ENCODE peak calls at places on chromosomes 1 and 21, in seven cellular contexts. V is foreskin fibroblast, C is HFF-Myc, T is ascending aorta, M is brain microvascular endothelial cell, F is fibroblast of mammary gland, N is Peyer's patch. E is an unnamed sample.

GRCh38 chr1:225815526-225816178 is 5.7 kb downstream of the EPHX1 start:
- DNase-seq in V (no peak), C (no peak), T (no peak), M (no peak), F (no peak), N (no peak), E (no peak)

GRCh38 chr1:78003070-78003751 is 1.5 kb upstream of the DNAJB4 start:
- DNase-seq in V (no peak), C (no peak), T (no peak), M (no peak), F (no peak), N (no peak), E (no peak)

GRCh38 chr1:94783342-94784264 is 36.6 kb upstream of the SLC44A3 start:
- DNase-seq in V (peak; percentile 90), C (no peak), T (peak; percentile 66), M (peak; percentile 92), F (peak; percentile 99), N (peak; percentile 64), E (peak; percentile 77)

GRCh38 chr1:41003127-41003639 is 18.3 kb downstream of the SLFNL1 start:
- DNase-seq in V (no peak), C (no peak), T (no peak), M (no peak), F (no peak), N (no peak), E (no peak)

GRCh38 chr21:36785615-36786014 is 86.7 kb downstream of the SIM2 start:
- DNase-seq in V (no peak), C (no peak), T (no peak), M (no peak), F (no peak), N (no peak), E (no peak)

GRCh38 chr1:80212021-80212420 is 1205.5 kb upstream of the ADGRL4 start:
- DNase-seq in V (peak; percentile 61), C (peak; percentile 19), T (no peak), M (no peak), F (no peak), N (no peak), E (no peak)

GRCh38 chr1:151193304-151193703 is 3.3 kb upstream of the VPS72 start:
- DNase-seq in V (no peak), C (no peak), T (no peak), M (no peak), F (no peak), N (no peak), E (no peak)

GRCh38 chr1:244322791-244323521 is 128.8 kb downstream of the ADSS2 start:
- DNase-seq in V (peak; percentile 97), C (peak; percentile 98), T (no peak), M (peak; percentile 95), F (peak; percentile 99), N (no peak), E (peak; percentile 97)

GRCh38 chr1:3319874-3320245 is 134.6 kb upstream of the ARHGEF16 start:
- DNase-seq in V (peak; percentile 74), C (no peak), T (no peak), M (peak; percentile 73), F (peak; percentile 60), N (peak; percentile 74), E (peak; percentile 37)

GRCh38 chr21:42093991-42094417 is 22.9 kb downstream of the UMODL1 start:
- DNase-seq in V (peak; percentile 87), C (no peak), T (peak; percentile 86), M (peak; percentile 90), F (peak; percentile 88), N (no peak), E (peak; percentile 87)

GRCh38 chr1:200090252-200091159 is 63.0 kb downstream of the NR5A2 start:
- DNase-seq in V (peak; percentile 37), C (no peak), T (no peak), M (peak; percentile 4), F (peak; percentile 9), N (no peak), E (peak; percentile 13)
- TF ChIP-seq CTCF in V (peak; percentile 4), C (peak; percentile 34), T (no peak), M (peak; percentile 45), F (peak; percentile 24), N (peak; percentile 30), E (peak; percentile 40)

DNA sequence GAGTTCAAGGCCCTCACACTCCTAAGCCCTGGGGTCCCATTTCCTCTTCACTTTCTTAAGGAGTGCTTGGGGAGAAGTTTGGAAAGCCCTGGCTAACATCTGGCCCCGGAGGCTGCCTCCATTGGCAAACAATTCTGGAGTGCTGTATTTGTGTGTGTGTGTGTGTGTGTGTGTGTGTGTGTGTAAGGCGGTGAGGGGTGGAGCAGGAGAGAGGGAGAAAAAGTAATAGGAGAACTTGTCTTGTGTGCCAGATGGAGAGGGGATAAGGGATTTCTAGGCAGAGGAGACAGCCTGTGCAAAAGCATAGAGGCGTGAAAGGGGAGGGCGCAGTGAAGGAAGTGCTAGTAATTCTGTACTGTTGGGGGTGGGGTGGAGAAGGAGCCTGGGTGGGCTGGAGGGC is 609 bp upstream of the TRIM62 start:
- DNase-seq in V (peak; percentile 66), C (peak; percentile 48), T (no peak), M (no peak), F (peak; percentile 62), N (no peak), E (peak; percentile 15)
- H3K4me3 ChIP-seq in V (peak overlapping the region; percentile 79), C (peak overlapping the region; percentile 58), T (peak overlapping the region; percentile 79), M (peak overlapping the region; percentile 89), F (peak overlapping the region; percentile 58), N (no peak overlapping the region), E (no peak overlapping the region)

GRCh38 chr1:154145986-154146385 is 8.9 kb downstream of the NUP210L start:
- DNase-seq in V (peak; percentile 28), C (no peak), T (no peak), M (no peak), F (no peak), N (no peak), E (no peak)
- TF ChIP-seq CTCF in V (peak; percentile 10), C (peak; percentile 45), T (peak; percentile 28), M (peak; percentile 66), F (peak; percentile 52), N (no peak), E (peak; percentile 27)

GRCh38 chr1:211324992-211325775 is 1.4 kb upstream of the TRAF5 start:
- DNase-seq in V (no peak), C (no peak), T (no peak), M (no peak), F (no peak), N (no peak), E (no peak)

GRCh38 chr1:211326528-211327340 is at the start of gene TRAF5:
- DNase-seq in V (peak; percentile 72), C (no peak), T (no peak), M (no peak), F (peak; percentile 56), N (peak; percentile 79), E (peak; percentile 32)

GRCh38 chr1:211327341-211327921 is 798 bp downstream of the TRAF5 start:
- DNase-seq in V (peak; percentile 81), C (no peak), T (no peak), M (peak; percentile 58), F (peak; percentile 49), N (no peak), E (peak; percentile 33)

GRCh38 chr1:211328084-211328694 is 1.6 kb downstream of the TRAF5 start:
- DNase-seq in V (no peak), C (no peak), T (no peak), M (no peak), F (no peak), N (no peak), E (no peak)

DNA sequence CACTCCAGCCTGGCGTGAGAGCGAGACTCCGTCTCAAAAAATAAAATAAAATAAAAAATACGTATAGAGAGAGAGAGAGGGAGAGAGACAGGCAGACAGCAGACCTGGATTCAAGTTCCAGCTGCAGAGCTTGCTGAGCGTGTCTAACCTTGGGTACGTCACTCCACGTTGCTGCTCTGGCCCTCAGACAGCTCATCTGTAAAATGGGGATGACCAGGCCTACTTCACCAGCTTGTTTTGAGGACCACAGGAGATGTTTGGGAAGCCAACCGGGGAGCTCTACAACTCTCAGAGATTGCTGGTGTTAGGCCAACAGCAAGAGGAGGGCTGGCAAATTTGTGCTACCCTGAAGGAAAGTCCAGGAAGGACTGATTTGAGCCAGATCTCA is 499 bp upstream of the TRAF5 start:
- DNase-seq in V (no peak), C (no peak), T (no peak), M (no peak), F (no peak), N (no peak), E (no peak)
- H3K4me3 ChIP-seq in V (peak overlapping the region; percentile 75), C (peak overlapping the region; percentile 63), T (peak overlapping the region; percentile 93), M (peak overlapping the region; percentile 75), F (peak overlapping the region; percentile 46), N (peak overlapping the region; percentile 86), E (peak overlapping the region; percentile 40)

DNA sequence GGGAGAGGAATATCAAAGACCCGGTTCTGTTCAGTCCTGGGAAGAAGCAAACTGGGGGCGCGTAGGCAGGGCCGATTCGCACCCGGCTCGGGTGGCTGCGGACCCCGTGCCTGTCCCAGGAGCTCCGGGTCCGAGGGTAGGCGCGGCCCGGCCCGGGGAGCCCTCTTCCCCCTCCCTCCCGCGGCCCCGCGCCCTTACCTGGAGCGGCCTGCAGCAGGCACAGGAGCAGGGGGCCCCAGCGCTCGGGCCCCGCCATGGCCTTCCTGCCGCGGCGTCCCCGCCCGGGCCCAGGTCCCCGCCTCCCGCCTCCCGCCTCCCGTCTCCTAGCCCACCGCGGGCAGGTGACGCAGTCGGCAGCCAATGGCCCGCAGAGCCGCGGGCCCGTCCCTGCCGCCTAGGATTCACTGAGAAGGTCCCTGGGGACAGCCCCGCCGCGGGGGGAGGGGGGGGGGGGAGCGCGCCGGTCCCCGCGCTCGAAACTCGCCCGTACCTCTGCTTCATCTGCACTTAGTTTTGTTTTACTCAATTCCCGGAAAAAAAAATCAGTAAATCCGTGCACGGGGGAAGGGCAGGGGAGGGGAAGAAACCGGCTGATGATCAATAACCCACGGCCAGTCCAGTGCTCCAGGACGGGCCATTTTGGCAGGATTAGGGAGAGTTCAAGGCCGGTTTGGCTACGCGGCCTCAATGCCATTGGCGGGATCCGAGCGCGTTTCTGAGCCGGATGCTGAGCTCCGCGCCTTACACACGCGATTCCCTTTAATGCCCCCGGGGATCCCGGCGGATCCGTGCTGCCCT is at the start of gene IFNLR1:
- DNase-seq in V (peak; percentile 35), C (no peak), T (no peak), M (no peak), F (no peak), N (peak; percentile 87), E (peak; percentile 69)
- TF ChIP-seq CTCF in V (no peak), C (no peak), T (no peak), M (no peak), F (no peak), N (no peak), E (no peak)

GRCh38 chr1:198162091-198162767 is 5.4 kb downstream of the NEK7 start:
- DNase-seq in V (no peak), C (no peak), T (no peak), M (no peak), F (no peak), N (peak; percentile 56), E (no peak)
- H3K4me3 ChIP-seq in V (no peak overlapping the region), C (no peak overlapping the region), T (no peak overlapping the region), M (no peak overlapping the region), F (no peak overlapping the region), N (no peak overlapping the region), E (no peak overlapping the region)

DNA sequence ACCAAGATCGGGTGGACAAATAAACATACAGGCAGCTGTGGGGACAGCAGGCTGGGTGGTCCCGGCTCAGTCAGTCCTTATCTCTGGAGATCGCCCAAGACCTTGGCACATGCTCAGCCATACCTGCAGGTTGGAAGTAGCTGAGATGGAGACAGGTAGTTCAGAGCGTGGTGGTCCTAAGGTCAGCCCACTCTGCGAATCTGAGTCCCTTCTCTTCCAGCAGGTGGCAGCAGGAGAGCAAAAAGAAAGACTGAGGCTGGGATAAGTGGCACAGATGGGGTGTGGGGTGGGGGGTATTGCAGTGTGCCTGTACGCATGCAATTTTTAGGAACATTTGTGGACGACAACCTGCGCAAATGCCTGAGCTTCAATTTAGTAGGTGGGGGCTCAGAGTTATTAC is 104.9 kb downstream of the TENT5C start:
- DNase-seq in V (peak; percentile 30), C (no peak), T (no peak), M (no peak), F (peak; percentile 12), N (no peak), E (no peak)
- TF ChIP-seq CTCF in V (peak; percentile 18), C (peak; percentile 47), T (no peak), M (peak; percentile 65), F (peak; percentile 53), N (no peak), E (no peak)

GRCh38 chr1:107138767-107139445 is 1.9 kb upstream of the NTNG1 start:
- DNase-seq in V (peak; percentile 86), C (no peak), T (no peak), M (no peak), F (peak; percentile 56), N (no peak), E (peak; percentile 66)
- H3K4me3 ChIP-seq in V (peak overlapping the region; percentile 89), C (no peak overlapping the region), T (no peak overlapping the region), M (no peak overlapping the region), F (no peak overlapping the region), N (no peak overlapping the region), E (no peak overlapping the region)

E was measured in epithelial cell of esophagus.